ENCODE peak calls at places on chromosomes 12 and 14, in seven cellular contexts. Y, M, J, Z, L, B and R are unnamed samples.

GRCh38 chr14:37195327-37195726 is 2.4 kb upstream of the MIPOL1 start:
- DNase-seq in Y (no peak), M (no peak), J (no peak), Z (no peak), L (peak; percentile 87), B (no peak), R (no peak)

GRCh38 chr12:12182926-12183325 is 83.9 kb downstream of the LRP6 start:
- DNase-seq in Y (no peak), M (peak; percentile 54), J (no peak), Z (no peak), L (peak; percentile 86), B (no peak), R (no peak)

GRCh38 chr14:70916776-70917175 is 9.5 kb downstream of the PCNX1 start:
- DNase-seq in Y (no peak), M (no peak), J (no peak), Z (no peak), L (no peak), B (no peak), R (no peak)

GRCh38 chr12:99413751-99414150 is 233.8 kb upstream of the GARIN6 start:
- DNase-seq in Y (no peak), M (no peak), J (no peak), Z (no peak), L (no peak), B (no peak), R (no peak)

GRCh38 chr12:1117371-1117770 is 126.3 kb downstream of the ERC1 start:
- DNase-seq in Y (no peak), M (no peak), J (no peak), Z (no peak), L (peak; percentile 78), B (no peak), R (no peak)

GRCh38 chr12:58067610-58068387 is 126.4 kb downstream of the ATP23 start:
- DNase-seq in Y (no peak), M (peak; percentile 29), J (no peak), Z (no peak), L (peak; percentile 57), B (no peak), R (no peak)

GRCh38 chr12:50085615-50085928 is 430 bp downstream of the SMARCD1 start:
- DNase-seq in Y (no peak), M (no peak), J (no peak), Z (no peak), L (no peak), B (no peak), R (no peak)

GRCh38 chr12:124747426-124748161 is 116.1 kb downstream of the SCARB1 start:
- DNase-seq in Y (no peak), M (peak; percentile 76), J (no peak), Z (no peak), L (peak; percentile 92), B (no peak), R (peak; percentile 76)

GRCh38 chr12:120979220-120979861 is 998 bp downstream of the HNF1A start:
- DNase-seq in Y (no peak), M (no peak), J (no peak), Z (no peak), L (no peak), B (no peak), R (no peak)

GRCh38 chr14:96359959-96360358 is 3.2 kb downstream of the ATG2B start:
- DNase-seq in Y (no peak), M (no peak), J (no peak), Z (no peak), L (no peak), B (no peak), R (no peak)

GRCh38 chr12:83179999-83180398 is 493.3 kb downstream of the TMTC2 start:
- DNase-seq in Y (no peak), M (no peak), J (no peak), Z (no peak), L (no peak), B (no peak), R (no peak)

GRCh38 chr14:23359167-23359626 is 5.8 kb downstream of the EFS start:
- DNase-seq in Y (no peak), M (no peak), J (no peak), Z (no peak), L (no peak), B (no peak), R (no peak)

GRCh38 chr12:75480469-75480949 is at the start of gene GLIPR1:
- DNase-seq in Y (no peak), M (peak; percentile 98), J (peak; percentile 43), Z (peak; percentile 4), L (peak; percentile 99), B (peak; percentile 73), R (peak; percentile 69)

GRCh38 chr12:42725839-42726238 is 136.3 kb upstream of the PRICKLE1 start:
- DNase-seq in Y (no peak), M (peak; percentile 72), J (no peak), Z (no peak), L (peak; percentile 94), B (no peak), R (no peak)

GRCh38 chr12:120356567-120357030 is 12.4 kb downstream of the MSI1 start:
- DNase-seq in Y (peak; percentile 86), M (peak; percentile 93), J (peak; percentile 39), Z (peak; percentile 81), L (peak; percentile 81), B (peak; percentile 70), R (peak; percentile 62)

DNA sequence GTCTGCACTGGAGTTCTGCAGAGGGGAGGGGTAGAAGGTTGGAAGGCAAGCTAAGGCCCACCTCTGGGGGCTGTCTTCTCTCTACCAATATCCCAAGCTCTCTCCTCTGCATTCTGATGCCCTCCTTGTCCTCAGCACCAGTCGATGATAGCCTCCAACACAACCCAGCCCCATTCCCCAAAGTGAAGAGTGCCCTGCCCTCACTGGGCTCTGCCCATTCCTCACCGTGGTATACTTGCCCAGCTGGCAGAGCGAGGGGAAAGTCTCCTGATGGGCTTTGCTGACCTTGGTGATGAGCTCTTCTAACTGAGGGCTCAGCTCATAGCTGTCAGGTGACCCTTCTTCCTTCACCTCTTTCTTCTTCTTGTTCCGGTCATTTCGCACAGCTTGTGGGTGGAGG is 7.2 kb upstream of the ITGB7 start:
- DNase-seq in Y (no peak), M (no peak), J (no peak), Z (no peak), L (no peak), B (no peak), R (no peak)
- TF ChIP-seq CTCF in Y (no peak), M (no peak), J (no peak), Z (no peak), L (no peak), B (no peak), R (no peak)

DNA sequence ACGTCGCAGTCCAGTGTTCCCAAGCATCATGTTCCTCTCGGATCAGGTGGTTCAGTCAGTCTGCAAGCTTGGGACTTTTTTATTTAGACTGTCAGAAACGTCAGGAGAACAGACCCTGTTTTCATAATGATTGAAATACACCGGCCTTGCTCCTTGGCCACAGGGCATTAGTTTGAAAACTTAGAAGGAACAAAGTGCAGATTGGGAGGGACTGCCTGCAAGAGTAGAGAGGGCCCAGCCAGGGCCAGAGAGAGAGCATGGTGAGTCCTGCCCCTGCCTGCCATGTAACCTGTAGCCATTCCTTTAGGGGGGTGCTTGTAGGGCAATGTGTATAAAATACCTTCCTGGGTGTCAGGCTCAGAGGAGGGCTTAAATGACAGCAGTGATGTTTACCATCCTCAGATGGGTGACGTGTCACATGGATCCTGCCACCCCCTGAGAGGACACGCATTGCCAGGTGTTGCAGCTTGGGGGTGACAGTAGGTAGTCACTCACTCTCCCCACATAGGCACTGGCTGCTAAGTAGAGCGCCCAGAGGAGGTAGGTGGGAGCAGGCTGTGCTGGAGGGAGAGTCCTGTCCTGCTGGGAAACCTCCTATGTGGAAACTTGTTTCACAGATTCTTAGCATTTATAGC is 45.7 kb downstream of the MMAB start:
- DNase-seq in Y (no peak), M (no peak), J (no peak), Z (no peak), L (no peak), B (no peak), R (no peak)
- TF ChIP-seq CTCF in Y (no peak), M (no peak), J (no peak), Z (no peak), L (no peak), B (no peak), R (no peak)

GRCh38 chr14:56280843-56281242 is 162.6 kb downstream of the PELI2 start:
- DNase-seq in Y (no peak), M (no peak), J (no peak), Z (no peak), L (no peak), B (no peak), R (no peak)
- TF ChIP-seq CTCF in Y (no peak), M (peak; percentile 16), J (no peak), Z (no peak), L (no peak), B (no peak), R (peak; percentile 18)

GRCh38 chr14:72920008-72920407 is 6.3 kb upstream of the DCAF4 start:
- DNase-seq in Y (no peak), M (no peak), J (no peak), Z (no peak), L (no peak), B (no peak), R (no peak)
- TF ChIP-seq CTCF in Y (no peak), M (peak; percentile 21), J (no peak), Z (peak; percentile 40), L (peak; percentile 11), B (no peak), R (no peak)

DNA sequence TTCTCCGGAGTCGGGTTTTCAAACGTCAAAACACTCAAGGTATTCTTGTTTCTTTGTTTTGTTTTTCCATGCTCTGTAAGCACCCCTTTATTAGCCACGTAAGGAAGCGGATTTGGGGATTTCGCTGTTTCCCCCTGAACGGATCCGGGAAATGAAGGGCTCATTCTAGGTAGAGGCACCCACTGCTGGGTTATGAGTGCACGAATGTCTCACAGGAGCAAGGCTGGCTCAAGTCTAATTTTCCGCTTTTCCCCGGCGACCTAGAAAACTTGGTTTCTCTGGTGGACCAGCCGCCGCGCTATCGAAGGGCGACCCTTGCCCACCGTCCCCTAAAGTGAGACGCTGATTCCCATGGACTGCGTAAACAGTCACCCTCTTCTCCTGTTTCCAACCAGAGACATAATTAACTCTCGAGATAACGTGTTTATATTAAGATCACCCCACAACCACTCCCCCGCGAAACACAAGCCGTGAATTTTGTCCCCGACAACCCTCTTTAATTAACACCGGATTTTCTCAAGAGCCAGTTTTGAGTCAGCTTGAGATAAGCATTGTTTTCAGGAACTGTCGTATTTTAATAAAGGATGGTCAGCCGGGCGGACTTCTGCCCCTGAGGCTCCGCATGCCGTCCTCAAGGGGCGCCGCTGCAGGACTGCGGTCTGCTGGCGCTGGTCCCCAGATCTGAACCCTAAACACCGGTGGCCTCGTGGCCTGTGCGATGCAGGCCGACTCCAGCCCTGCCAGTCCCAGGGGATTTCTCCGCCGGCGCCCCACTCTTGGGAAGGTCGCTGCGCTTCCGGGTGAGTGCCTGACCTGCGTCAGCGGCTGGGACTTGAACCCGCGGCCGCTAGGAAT is 523 bp upstream of the ABCC9 start:
- DNase-seq in Y (peak; percentile 71), M (peak; percentile 58), J (no peak), Z (peak; percentile 79), L (peak; percentile 26), B (peak; percentile 65), R (no peak)
- TF ChIP-seq CTCF in Y (no peak), M (peak; percentile 56), J (no peak), Z (peak; percentile 61), L (peak; percentile 42), B (peak; percentile 28), R (no peak)

GRCh38 chr14:95142208-95142607 is 15.1 kb downstream of the DICER1 start:
- DNase-seq in Y (no peak), M (no peak), J (no peak), Z (no peak), L (no peak), B (no peak), R (no peak)
- TF ChIP-seq CTCF in Y (no peak), M (no peak), J (no peak), Z (no peak), L (no peak), B (no peak), R (no peak)